ENCODE peak calls at places on chromosomes 3 and 15, in six cellular contexts. One of them, this sample, is unnamed.

GRCh38 chr3:84885199-84885882 is 73.4 kb upstream of the CADM2 start:
- DNase-seq in H9: no peak
- DNase-seq in mesenchymal stem cell: no peak
- DNase-seq in neuronal stem cell: no peak
- DNase-seq in IMR-90: no peak
- DNase-seq in H1: no peak
- DNase-seq in this sample: no peak

GRCh38 chr3:137642831-137643230 is 121.3 kb upstream of the SOX14 start:
- DNase-seq in H9: no peak
- DNase-seq in mesenchymal stem cell: no peak
- DNase-seq in neuronal stem cell: no peak
- DNase-seq in IMR-90: no peak
- DNase-seq in H1: no peak
- DNase-seq in this sample: peak

GRCh38 chr3:129606522-129607390 is at the start of gene PLXND1:
- DNase-seq in H9: peak
- DNase-seq in mesenchymal stem cell: peak
- DNase-seq in neuronal stem cell: no peak
- DNase-seq in IMR-90: peak
- DNase-seq in H1: no peak
- DNase-seq in this sample: peak

GRCh38 chr15:79115461-79115860 is 24.9 kb upstream of the RASGRF1 start:
- DNase-seq in H9: peak
- DNase-seq in mesenchymal stem cell: no peak
- DNase-seq in neuronal stem cell: no peak
- DNase-seq in IMR-90: no peak
- DNase-seq in H1: no peak
- DNase-seq in this sample: no peak

GRCh38 chr3:33117461-33117860 is 3.6 kb downstream of the CRTAP start:
- DNase-seq in H9: no peak
- DNase-seq in mesenchymal stem cell: no peak
- DNase-seq in neuronal stem cell: no peak
- DNase-seq in IMR-90: no peak
- DNase-seq in H1: no peak
- DNase-seq in this sample: no peak

GRCh38 chr3:195441476-195441970 is 1.3 kb downstream of the ACAP2 start:
- DNase-seq in H9: no peak
- DNase-seq in mesenchymal stem cell: peak
- DNase-seq in neuronal stem cell: peak
- DNase-seq in IMR-90: peak
- DNase-seq in H1: no peak
- DNase-seq in this sample: no peak

GRCh38 chr15:23033979-23034378 is 5.4 kb downstream of the TUBGCP5 start:
- DNase-seq in H9: no peak
- DNase-seq in mesenchymal stem cell: no peak
- DNase-seq in neuronal stem cell: no peak
- DNase-seq in IMR-90: no peak
- DNase-seq in H1: no peak
- DNase-seq in this sample: no peak

GRCh38 chr15:44243829-44244228 is 44.7 kb upstream of the GOLM2 start:
- DNase-seq in H9: no peak
- DNase-seq in mesenchymal stem cell: no peak
- DNase-seq in neuronal stem cell: no peak
- DNase-seq in IMR-90: no peak
- DNase-seq in H1: no peak
- DNase-seq in this sample: no peak

GRCh38 chr3:141844812-141845211 is 31.6 kb upstream of the ATP1B3 start:
- DNase-seq in H9: no peak
- DNase-seq in mesenchymal stem cell: no peak
- DNase-seq in neuronal stem cell: no peak
- DNase-seq in IMR-90: no peak
- DNase-seq in H1: no peak
- DNase-seq in this sample: no peak

GRCh38 chr3:102083971-102084370 is 234.7 kb downstream of the NFKBIZ start:
- DNase-seq in H9: no peak
- DNase-seq in mesenchymal stem cell: peak
- DNase-seq in neuronal stem cell: no peak
- DNase-seq in IMR-90: peak
- DNase-seq in H1: no peak
- DNase-seq in this sample: no peak

GRCh38 chr3:74426571-74426970 is 187.9 kb downstream of the CNTN3 start:
- DNase-seq in H9: no peak
- DNase-seq in mesenchymal stem cell: no peak
- DNase-seq in neuronal stem cell: no peak
- DNase-seq in IMR-90: peak
- DNase-seq in H1: no peak
- DNase-seq in this sample: no peak

GRCh38 chr3:99473321-99473751 is 165.1 kb upstream of the COL8A1 start:
- DNase-seq in H9: no peak
- DNase-seq in mesenchymal stem cell: peak
- DNase-seq in neuronal stem cell: no peak
- DNase-seq in IMR-90: peak
- DNase-seq in H1: no peak
- DNase-seq in this sample: no peak

GRCh38 chr3:16240229-16241023 is 24.3 kb downstream of the DPH3 start:
- DNase-seq in H9: no peak
- DNase-seq in mesenchymal stem cell: peak
- DNase-seq in neuronal stem cell: no peak
- DNase-seq in IMR-90: peak
- DNase-seq in H1: no peak
- DNase-seq in this sample: no peak

GRCh38 chr3:153679711-153680110 is 441.5 kb upstream of the ARHGEF26 start:
- DNase-seq in H9: no peak
- DNase-seq in mesenchymal stem cell: no peak
- DNase-seq in neuronal stem cell: no peak
- DNase-seq in IMR-90: no peak
- DNase-seq in H1: no peak
- DNase-seq in this sample: no peak

GRCh38 chr3:65342084-65342683 is 654.4 kb upstream of the ADAMTS9 start:
- DNase-seq in H9: peak
- DNase-seq in mesenchymal stem cell: peak
- DNase-seq in neuronal stem cell: peak
- DNase-seq in IMR-90: peak
- DNase-seq in H1: peak
- DNase-seq in this sample: peak

GRCh38 chr3:129624347-129625070 is 18.0 kb upstream of the PLXND1 start:
- DNase-seq in H9: no peak
- DNase-seq in mesenchymal stem cell: peak
- DNase-seq in neuronal stem cell: no peak
- DNase-seq in IMR-90: peak
- DNase-seq in H1: no peak
- DNase-seq in this sample: no peak

GRCh38 chr3:127264794-127265514 is 22.9 kb downstream of the PRR20G start:
- DNase-seq in H9: no peak
- DNase-seq in mesenchymal stem cell: no peak
- DNase-seq in neuronal stem cell: no peak
- DNase-seq in IMR-90: no peak
- DNase-seq in H1: no peak
- DNase-seq in this sample: no peak

GRCh38 chr15:33089878-33090757 is 104.4 kb downstream of the FMN1 start:
- DNase-seq in H9: no peak
- DNase-seq in mesenchymal stem cell: peak
- DNase-seq in neuronal stem cell: no peak
- DNase-seq in IMR-90: peak
- DNase-seq in H1: no peak
- DNase-seq in this sample: no peak

GRCh38 chr3:141876891-141877561 is 583 bp downstream of the ATP1B3 start:
- DNase-seq in H9: peak
- DNase-seq in mesenchymal stem cell: peak
- DNase-seq in neuronal stem cell: peak
- DNase-seq in IMR-90: peak
- DNase-seq in H1: no peak
- DNase-seq in this sample: peak

GRCh38 chr15:61892140-61892539 is 168.1 kb downstream of the VPS13C start:
- DNase-seq in H9: peak
- DNase-seq in mesenchymal stem cell: no peak
- DNase-seq in neuronal stem cell: no peak
- DNase-seq in IMR-90: no peak
- DNase-seq in H1: peak
- DNase-seq in this sample: peak

GRCh38 chr3:61239871-61240270 is 11.4 kb downstream of the FHIT start:
- DNase-seq in H9: no peak
- DNase-seq in mesenchymal stem cell: no peak
- DNase-seq in neuronal stem cell: no peak
- DNase-seq in IMR-90: no peak
- DNase-seq in H1: no peak
- DNase-seq in this sample: no peak

GRCh38 chr15:88904808-88905327 is 8.3 kb downstream of the MFGE8 start:
- DNase-seq in H9: peak
- DNase-seq in mesenchymal stem cell: peak
- DNase-seq in neuronal stem cell: peak
- DNase-seq in IMR-90: peak
- DNase-seq in H1: no peak
- DNase-seq in this sample: peak

GRCh38 chr3:143239026-143239425 is 119.5 kb downstream of the CHST2 start:
- DNase-seq in H9: no peak
- DNase-seq in mesenchymal stem cell: no peak
- DNase-seq in neuronal stem cell: no peak
- DNase-seq in IMR-90: peak
- DNase-seq in H1: no peak
- DNase-seq in this sample: no peak

GRCh38 chr3:116188231-116188785 is 257.0 kb downstream of the LSAMP start:
- DNase-seq in H9: no peak
- DNase-seq in mesenchymal stem cell: peak
- DNase-seq in neuronal stem cell: no peak
- DNase-seq in IMR-90: peak
- DNase-seq in H1: no peak
- DNase-seq in this sample: no peak

GRCh38 chr3:45437388-45437787 is 49.0 kb downstream of the LARS2 start:
- DNase-seq in H9: no peak
- DNase-seq in mesenchymal stem cell: peak
- DNase-seq in neuronal stem cell: no peak
- DNase-seq in IMR-90: peak
- DNase-seq in H1: no peak
- DNase-seq in this sample: no peak

DNA sequence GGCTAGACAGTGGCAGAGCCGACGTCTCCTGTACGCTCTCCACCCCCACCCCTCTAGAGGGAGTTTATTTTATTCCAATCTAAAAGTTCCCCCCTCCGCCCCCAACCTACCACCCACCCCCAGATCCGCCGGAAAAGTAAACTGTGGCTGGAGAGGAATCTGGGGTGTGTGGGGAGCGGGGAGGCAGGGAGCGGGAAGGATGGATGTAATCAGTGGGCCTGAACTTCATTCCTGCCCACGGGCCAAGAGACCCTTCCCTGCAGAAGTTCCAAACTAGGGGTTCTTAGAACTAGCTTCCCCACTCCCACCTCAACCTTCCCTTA is 547 bp upstream of the CSRNP1 start:
- DNase-seq in H9: no peak
- DNase-seq in mesenchymal stem cell: no peak
- DNase-seq in neuronal stem cell: no peak
- DNase-seq in IMR-90: no peak
- DNase-seq in H1: no peak
- DNase-seq in this sample: no peak
- H3K4ac ChIP-seq in H9: no peak
- H3K4ac ChIP-seq in mesenchymal stem cell: no peak
- H3K4ac ChIP-seq in neuronal stem cell: no peak
- H3K4ac ChIP-seq in IMR-90: peak
- H3K4ac ChIP-seq in H1: no peak
- H3K4ac ChIP-seq in this sample: peak

DNA sequence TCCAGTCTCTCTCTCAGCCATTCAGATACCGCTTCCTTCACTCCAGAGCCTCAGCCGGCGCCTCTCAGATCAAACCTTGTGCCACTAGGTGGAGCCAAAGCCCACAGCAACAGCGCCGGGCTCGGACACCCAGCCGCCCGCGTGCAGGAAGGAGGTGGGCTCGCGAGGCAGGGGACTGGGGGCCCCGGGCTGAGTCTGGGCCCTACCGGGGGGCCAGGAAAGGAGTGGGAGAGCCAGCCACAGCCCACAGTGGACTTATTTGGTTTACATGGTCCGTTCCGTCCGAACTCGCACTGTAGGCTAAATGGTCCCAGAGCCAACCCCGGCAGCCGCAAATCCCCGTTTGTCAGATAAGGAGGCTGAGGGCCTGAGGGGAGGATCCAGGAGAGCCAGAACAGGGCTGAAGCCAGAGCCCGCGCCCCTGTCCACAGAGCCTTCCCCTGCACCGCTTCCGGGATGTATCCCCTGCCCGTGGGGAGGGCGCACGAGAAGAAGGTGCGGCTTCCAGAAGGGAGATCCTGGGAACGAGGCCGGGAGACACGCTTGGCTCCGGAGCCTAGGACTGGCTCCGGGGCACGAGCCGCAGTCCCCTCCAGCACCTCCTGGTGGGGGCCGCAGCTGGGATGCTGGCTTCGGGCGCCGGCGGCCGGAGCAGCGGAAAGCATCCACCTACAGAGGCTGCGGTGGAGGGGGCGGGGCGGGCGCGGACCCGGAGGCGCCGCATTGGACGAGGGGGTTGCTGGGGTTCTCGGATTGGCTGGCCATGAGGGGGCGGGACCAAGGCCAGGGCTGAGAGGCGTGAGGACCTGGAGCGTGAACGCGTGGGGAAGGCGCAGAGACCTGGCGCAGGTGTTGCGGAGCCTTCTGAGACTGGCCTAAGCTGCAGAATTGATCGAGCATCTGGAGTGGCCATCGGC is 6.5 kb upstream of the CYP11A1 start:
- DNase-seq in H9: peak
- DNase-seq in mesenchymal stem cell: peak
- DNase-seq in neuronal stem cell: peak
- DNase-seq in IMR-90: peak
- DNase-seq in H1: peak
- DNase-seq in this sample: peak
- H2BK15ac ChIP-seq in H9: no peak
- H2BK15ac ChIP-seq in mesenchymal stem cell: no peak
- H2BK15ac ChIP-seq in neuronal stem cell: peak
- H2BK15ac ChIP-seq in IMR-90: no peak
- H2BK15ac ChIP-seq in H1: peak
- H2BK15ac ChIP-seq in this sample: no peak

GRCh38 chr15:63896336-63897115 is 62.8 kb upstream of the HERC1 start:
- DNase-seq in H9: no peak
- DNase-seq in mesenchymal stem cell: peak
- DNase-seq in neuronal stem cell: no peak
- DNase-seq in IMR-90: peak
- DNase-seq in H1: no peak
- DNase-seq in this sample: peak
- H3K9ac ChIP-seq in H9: no peak
- H3K9ac ChIP-seq in mesenchymal stem cell: no peak
- H3K9ac ChIP-seq in neuronal stem cell: no peak
- H3K9ac ChIP-seq in IMR-90: no peak
- H3K9ac ChIP-seq in H1: no peak
- H3K9ac ChIP-seq in this sample: no peak

DNA sequence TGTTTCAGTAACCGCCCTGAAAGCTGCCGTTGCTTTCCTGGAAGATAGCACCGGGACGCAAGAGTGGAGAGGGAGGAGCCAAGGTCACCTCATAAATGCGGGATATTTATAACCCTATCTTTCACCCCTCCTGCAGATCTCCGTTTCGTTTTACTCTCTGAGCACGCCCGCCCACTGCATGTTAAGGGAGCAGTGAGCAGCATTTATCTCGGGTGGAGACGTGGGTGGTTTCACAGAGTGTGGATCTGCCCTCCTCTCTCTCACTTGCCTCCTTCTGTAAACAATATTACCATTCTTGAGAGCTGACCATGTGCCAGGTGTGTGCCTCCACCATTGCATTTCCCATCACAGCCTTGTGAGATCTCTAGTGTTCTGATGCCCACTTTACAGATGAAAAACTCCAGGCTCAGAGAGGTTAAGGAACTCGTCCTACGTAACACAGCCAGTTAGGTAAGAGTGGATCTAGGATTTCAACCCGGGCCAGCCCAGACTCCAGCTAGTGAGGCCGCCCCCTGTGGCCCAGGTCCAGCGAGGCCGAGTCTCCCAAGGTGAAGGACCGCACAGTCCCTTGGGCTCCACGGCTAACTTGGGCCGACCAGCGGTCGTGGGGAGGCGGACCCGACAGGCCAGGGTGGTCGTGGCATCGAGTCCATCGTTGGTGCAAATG is 16.9 kb upstream of the SEMA4B start:
- DNase-seq in H9: peak
- DNase-seq in mesenchymal stem cell: peak
- DNase-seq in neuronal stem cell: no peak
- DNase-seq in IMR-90: no peak
- DNase-seq in H1: no peak
- DNase-seq in this sample: no peak
- H3K4ac ChIP-seq in H9: no peak
- H3K4ac ChIP-seq in mesenchymal stem cell: peak
- H3K4ac ChIP-seq in neuronal stem cell: peak
- H3K4ac ChIP-seq in IMR-90: peak
- H3K4ac ChIP-seq in H1: no peak
- H3K4ac ChIP-seq in this sample: no peak